ENCODE peak calls at places on chromosomes 13 and 19, in seven cellular contexts. K is GM12891; N is RWPE1; I is CD8-positive, alpha-beta T cell; F is stimulated activated naive CD8-positive, alpha-beta T cell treated with anti-CD3 and anti-CD28 coated beads, Interleukin-15, Interleukin-2, amounts not matched to agents 100 U/mL and 50 U/mL, for 24 hours; S is fibroblast of mammary gland; Y is HS-27A. G is an unnamed sample.

GRCh38 chr19:28130066-28130511 is 1082.9 kb downstream of the UQCRFS1 start:
- DNase-seq in K (no peak), N (no peak), I (no peak), F (no peak), S (no peak), Y (no peak), G (no peak)

GRCh38 chr19:41690801-41691065 is 2.7 kb upstream of the CEACAM7 start:
- DNase-seq in K (no peak), N (no peak), I (no peak), F (no peak), S (no peak), Y (no peak), G (no peak)

GRCh38 chr19:18006895-18007604 is 920 bp upstream of the ARRDC2 start:
- DNase-seq in K (peak; percentile 86), N (peak; percentile 79), I (peak; percentile 87), F (peak; percentile 88), S (peak; percentile 66), Y (no peak), G (peak; percentile 95)

GRCh38 chr13:47233734-47234133 is 336.9 kb upstream of the HTR2A start:
- DNase-seq in K (no peak), N (no peak), I (no peak), F (no peak), S (peak; percentile 55), Y (no peak), G (no peak)

GRCh38 chr19:50272263-50272897 is 56.8 kb downstream of the KCNC3 start:
- DNase-seq in K (no peak), N (no peak), I (no peak), F (no peak), S (no peak), Y (no peak), G (no peak)

GRCh38 chr13:28375250-28375930 is 119.5 kb downstream of the FLT1 start:
- DNase-seq in K (no peak), N (no peak), I (no peak), F (no peak), S (no peak), Y (no peak), G (no peak)

GRCh38 chr13:53001871-53002270 is 26.7 kb upstream of the OLFM4 start:
- DNase-seq in K (no peak), N (no peak), I (no peak), F (no peak), S (no peak), Y (no peak), G (no peak)

GRCh38 chr13:42140494-42140893 is 92.0 kb downstream of the DGKH start:
- DNase-seq in K (no peak), N (no peak), I (no peak), F (no peak), S (no peak), Y (no peak), G (no peak)

GRCh38 chr13:38787550-38787949 is 100.7 kb downstream of the FREM2 start:
- DNase-seq in K (no peak), N (no peak), I (no peak), F (no peak), S (no peak), Y (no peak), G (no peak)

GRCh38 chr13:99307247-99307646 is at the start of gene GPR183:
- DNase-seq in K (no peak), N (no peak), I (no peak), F (no peak), S (no peak), Y (no peak), G (no peak)

GRCh38 chr19:1400281-1401137 is 833 bp downstream of the GAMT start:
- DNase-seq in K (no peak), N (no peak), I (no peak), F (no peak), S (peak; percentile 42), Y (no peak), G (no peak)

GRCh38 chr13:60370343-60370742 is 26.7 kb upstream of the TDRD3 start:
- DNase-seq in K (no peak), N (no peak), I (no peak), F (no peak), S (no peak), Y (no peak), G (no peak)

GRCh38 chr19:6587093-6587820 is 3.7 kb downstream of the CD70 start:
- DNase-seq in K (no peak), N (no peak), I (no peak), F (no peak), S (peak; percentile 13), Y (no peak), G (no peak)

GRCh38 chr13:60329221-60329983 is 67.6 kb upstream of the TDRD3 start:
- DNase-seq in K (no peak), N (peak; percentile 22), I (no peak), F (peak; percentile 16), S (peak; percentile 25), Y (no peak), G (peak; percentile 14)